ENCODE peak calls at places on chromosomes 4 and X, in six cellular contexts. I is IMR-90, X is cardiac fibroblast, T is heart right ventricle, V is fibroblast of pulmonary artery, P is fibroblast of lung. S is an unnamed sample.

GRCh38 chrX:54776987-54777672 is 20.9 kb downstream of the ITIH6 start:
- DNase-seq in I (no peak), X (no peak), T (no peak), V (no peak), P (no peak), S (no peak)

GRCh38 chr4:52864816-52865215 is 2.7 kb downstream of the RASL11B start:
- DNase-seq in I (peak), X (peak), T (no peak), V (peak), P (peak), S (no peak)

GRCh38 chr4:3290476-3290875 is 2.3 kb upstream of the RGS12 start:
- DNase-seq in I (no peak), X (no peak), T (no peak), V (no peak), P (no peak), S (no peak)

GRCh38 chr4:59597536-59598232 is 1602.4 kb upstream of the ADGRL3 start:
- DNase-seq in I (no peak), X (no peak), T (no peak), V (no peak), P (no peak), S (no peak)

GRCh38 chr4:99404595-99405287 is 30.4 kb downstream of the ADH7 start:
- DNase-seq in I (peak), X (peak), T (no peak), V (peak), P (peak), S (no peak)

GRCh38 chr4:62053974-62054373 is 853.8 kb downstream of the ADGRL3 start:
- DNase-seq in I (no peak), X (no peak), T (no peak), V (no peak), P (no peak), S (no peak)

GRCh38 chr4:40333921-40334352 is 1.2 kb upstream of the CHRNA9 start:
- DNase-seq in I (peak), X (peak), T (no peak), V (peak), P (peak), S (no peak)

GRCh38 chrX:2693526-2694002 is 2.5 kb downstream of the CD99 start:
- DNase-seq in I (no peak), X (no peak), T (no peak), V (no peak), P (no peak), S (no peak)

GRCh38 chrX:15236146-15236545 is 33.7 kb downstream of the ASB9 start:
- DNase-seq in I (no peak), X (no peak), T (no peak), V (no peak), P (no peak), S (no peak)

GRCh38 chr4:656651-657337 is 17.3 kb downstream of the ATP5ME start:
- DNase-seq in I (no peak), X (no peak), T (no peak), V (no peak), P (no peak), S (no peak)

GRCh38 chr4:67437974-67438713 is 107.2 kb downstream of the CENPC start:
- DNase-seq in I (peak), X (peak), T (no peak), V (peak), P (peak), S (no peak)

GRCh38 chrX:103356023-103356798 is at the start of gene TCEAL9:
- DNase-seq in I (peak), X (peak), T (peak), V (peak), P (peak), S (peak)

GRCh38 chrX:49840679-49841078 is 11.6 kb downstream of the PAGE4 start:
- DNase-seq in I (peak), X (peak), T (peak), V (peak), P (peak), S (peak)

GRCh38 chrX:23752740-23753435 is 9.8 kb upstream of the ACOT9 start:
- DNase-seq in I (peak), X (peak), T (no peak), V (peak), P (peak), S (no peak)

GRCh38 chr4:152640058-152640921 is 39.5 kb downstream of the TMEM154 start:
- DNase-seq in I (peak), X (peak), T (no peak), V (peak), P (peak), S (no peak)

GRCh38 chr4:141686146-141686775 is 49.9 kb downstream of the IL15 start:
- DNase-seq in I (peak), X (peak), T (no peak), V (peak), P (peak), S (no peak)

GRCh38 chr4:140135529-140136021 is 18.4 kb downstream of the MAML3 start:
- DNase-seq in I (no peak), X (peak), T (peak), V (peak), P (peak), S (no peak)

GRCh38 chrX:38627683-38628082 is 66.3 kb downstream of the TSPAN7 start:
- DNase-seq in I (peak), X (peak), T (no peak), V (peak), P (peak), S (no peak)

GRCh38 chr4:127642169-127642568 is 9.4 kb downstream of the INTU start:
- DNase-seq in I (peak), X (no peak), T (no peak), V (no peak), P (peak), S (no peak)

GRCh38 chr4:26173619-26174018 is 147.2 kb upstream of the RBPJ start:
- DNase-seq in I (peak), X (no peak), T (no peak), V (no peak), P (peak), S (peak)

GRCh38 chr4:186481998-186482790 is 73.2 kb downstream of the MTNR1A start:
- DNase-seq in I (no peak), X (no peak), T (no peak), V (no peak), P (no peak), S (no peak)

GRCh38 chrX:91434351-91435168 is at the start of gene PABPC5:
- DNase-seq in I (peak), X (peak), T (peak), V (peak), P (peak), S (peak)

GRCh38 chr4:40621229-40621591 is 8.5 kb downstream of the RBM47 start:
- DNase-seq in I (no peak), X (no peak), T (no peak), V (no peak), P (no peak), S (no peak)

GRCh38 chr4:182778222-182778982 is 138.8 kb downstream of the DCTD start:
- DNase-seq in I (peak), X (no peak), T (no peak), V (no peak), P (no peak), S (no peak)

GRCh38 chr4:79141530-79141929 is 184.3 kb downstream of the NAA11 start:
- DNase-seq in I (peak), X (peak), T (no peak), V (peak), P (peak), S (no peak)

GRCh38 chrX:45164021-45164621 is 36.6 kb downstream of the DIPK2B start:
- DNase-seq in I (no peak), X (peak), T (peak), V (peak), P (peak), S (peak)

GRCh38 chr4:20723019-20723418 is 22.8 kb downstream of the PACRGL start:
- DNase-seq in I (no peak), X (peak), T (no peak), V (no peak), P (no peak), S (no peak)

GRCh38 chr4:166481739-166482138 is 608.7 kb downstream of the TLL1 start:
- DNase-seq in I (no peak), X (no peak), T (no peak), V (no peak), P (no peak), S (no peak)

GRCh38 chrX:6708041-6708440 is 173.1 kb upstream of the VCX3A start:
- DNase-seq in I (no peak), X (no peak), T (no peak), V (no peak), P (no peak), S (no peak)

GRCh38 chr4:107017681-107018321 is 18.3 kb downstream of the DKK2 start:
- DNase-seq in I (no peak), X (no peak), T (no peak), V (no peak), P (no peak), S (no peak)

GRCh38 chr4:52069566-52069965 is 18.5 kb downstream of the SPATA18 start:
- DNase-seq in I (no peak), X (no peak), T (no peak), V (no peak), P (no peak), S (no peak)

GRCh38 chr4:102420563-102421221 is 75.4 kb upstream of the SLC39A8 start:
- DNase-seq in I (peak), X (peak), T (no peak), V (no peak), P (peak), S (no peak)

GRCh38 chrX:107207089-107207488 is 678 bp downstream of the DNAAF6 start:
- DNase-seq in I (no peak), X (no peak), T (no peak), V (no peak), P (no peak), S (no peak)

GRCh38 chrX:107204063-107204605 is 2.1 kb downstream of the NUP62CL start:
- DNase-seq in I (no peak), X (no peak), T (no peak), V (no peak), P (no peak), S (peak)

GRCh38 chrX:107205770-107206696 is at the start of the genes DNAAF6 and NUP62CL:
- DNase-seq in I (no peak), X (peak), T (peak), V (peak), P (peak), S (peak)

GRCh38 chrX:107207943-107208342 is 1.5 kb downstream of the DNAAF6 start:
- DNase-seq in I (no peak), X (no peak), T (no peak), V (no peak), P (no peak), S (no peak)

DNA sequence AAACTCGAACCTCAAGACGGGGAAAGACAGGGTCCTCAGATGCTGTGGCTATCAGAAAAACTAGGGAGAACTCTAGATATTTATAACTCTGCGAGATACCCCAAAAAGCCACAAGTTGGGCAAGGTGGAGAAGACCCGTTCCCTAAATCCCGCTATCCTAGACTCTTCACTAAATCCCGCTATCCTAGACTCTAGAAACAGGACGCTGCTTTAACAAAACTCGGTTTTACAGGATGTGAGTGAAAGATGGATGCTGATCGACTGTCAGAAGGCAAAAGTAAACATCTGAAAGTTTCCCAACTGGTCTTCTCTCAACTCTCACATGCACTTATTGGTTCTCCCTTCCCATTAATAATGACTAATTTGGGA is 270 bp downstream of the DNAAF6 start:
- DNase-seq in I (no peak), X (no peak), T (no peak), V (no peak), P (no peak), S (no peak)
- H3K4me3 ChIP-seq in I (no peak), X (no peak), T (no peak), V (no peak), P (peak), S (no peak)

GRCh38 chrX:17531500-17531899 is 156.5 kb downstream of the NHS start:
- DNase-seq in I (no peak), X (no peak), T (no peak), V (no peak), P (no peak), S (no peak)

GRCh38 chrX:17537652-17538301 is 162.8 kb downstream of the NHS start:
- DNase-seq in I (no peak), X (no peak), T (no peak), V (no peak), P (no peak), S (no peak)

GRCh38 chrX:17529349-17529748 is 154.3 kb downstream of the NHS start:
- DNase-seq in I (no peak), X (no peak), T (no peak), V (no peak), P (no peak), S (no peak)

GRCh38 chrX:17535229-17535628 is 160.2 kb downstream of the NHS start:
- DNase-seq in I (peak), X (peak), T (peak), V (peak), P (peak), S (no peak)
- TF ChIP-seq CTCF in I (peak), X (peak), T (peak), V (peak), P (peak), S (peak)

GRCh38 chrX:115679460-115679859 is 118.5 kb downstream of the PLS3 start:
- DNase-seq in I (peak), X (peak), T (no peak), V (peak), P (peak), S (no peak)
- H3K4me3 ChIP-seq in I (no peak), X (no peak), T (no peak), V (no peak), P (no peak), S (no peak)

GRCh38 chr4:27861381-27861787 is 1000.7 kb downstream of the STIM2 start:
- DNase-seq in I (peak), X (peak), T (peak), V (peak), P (peak), S (no peak)
- TF ChIP-seq CTCF in I (peak), X (peak), T (peak), V (peak), P (peak), S (no peak)

GRCh38 chr4:162681212-162681611 is 485.5 kb downstream of the NAF1 start:
- DNase-seq in I (no peak), X (no peak), T (no peak), V (no peak), P (no peak), S (no peak)
- H3K4me3 ChIP-seq in I (no peak), X (no peak), T (no peak), V (no peak), P (no peak), S (no peak)

GRCh38 chr4:147811878-147812277 is 80.0 kb downstream of the ARHGAP10 start:
- DNase-seq in I (no peak), X (no peak), T (no peak), V (no peak), P (no peak), S (no peak)

GRCh38 chr4:147814334-147814733 is 82.4 kb downstream of the ARHGAP10 start:
- DNase-seq in I (no peak), X (no peak), T (no peak), V (no peak), P (no peak), S (no peak)

GRCh38 chr4:147816382-147817254 is 84.7 kb downstream of the ARHGAP10 start:
- DNase-seq in I (no peak), X (no peak), T (peak), V (no peak), P (no peak), S (no peak)

GRCh38 chr4:147815741-147816140 is 83.9 kb downstream of the ARHGAP10 start:
- DNase-seq in I (no peak), X (no peak), T (no peak), V (no peak), P (no peak), S (no peak)

DNA sequence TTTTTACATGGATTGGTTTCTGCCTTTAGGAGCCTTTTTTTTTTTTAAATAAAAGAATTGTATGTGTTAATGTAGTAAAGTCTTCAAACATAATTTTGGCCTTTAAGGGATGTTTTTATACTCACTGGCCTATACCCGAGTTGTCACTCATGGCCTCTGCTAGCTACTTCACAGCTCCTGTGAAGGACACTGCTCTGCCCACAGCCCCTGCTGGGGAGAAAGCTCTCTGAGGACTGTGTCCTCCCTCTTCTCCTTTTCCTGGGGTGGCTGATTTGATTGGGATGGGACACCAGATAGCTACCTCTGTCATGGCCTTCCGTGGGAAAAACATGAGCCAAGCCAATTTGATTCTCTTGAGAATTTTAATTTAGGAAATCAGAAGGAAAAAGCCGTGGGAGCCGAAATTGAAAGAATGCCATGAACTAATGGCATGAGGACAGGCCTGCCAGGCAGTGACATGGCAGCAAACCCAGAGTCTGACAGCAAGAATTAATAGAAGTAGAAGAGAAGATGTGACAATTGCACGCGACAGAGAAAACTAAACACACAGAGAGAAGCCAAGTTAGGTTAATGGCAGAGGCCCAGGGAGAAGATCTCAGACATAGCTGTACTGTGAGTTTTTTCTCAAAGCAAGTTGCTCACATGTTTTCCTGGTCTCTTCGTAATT is 81.4 kb downstream of the ARHGAP10 start:
- DNase-seq in I (no peak), X (no peak), T (no peak), V (no peak), P (no peak), S (no peak)
- TF ChIP-seq CTCF in I (no peak), X (no peak), T (peak), V (no peak), P (no peak), S (no peak)

GRCh38 chr4:82432596-82432995 is 2.2 kb downstream of the ENOPH1 start:
- DNase-seq in I (no peak), X (no peak), T (no peak), V (no peak), P (no peak), S (no peak)
- H3K4me3 ChIP-seq in I (no peak), X (no peak), T (no peak), V (no peak), P (no peak), S (no peak)

GRCh38 chr4:85127653-85128052 is 161.2 kb upstream of the WDFY3 start:
- DNase-seq in I (no peak), X (peak), T (no peak), V (peak), P (peak), S (peak)
- TF ChIP-seq CTCF in I (peak), X (peak), T (peak), V (peak), P (peak), S (peak)

DNA sequence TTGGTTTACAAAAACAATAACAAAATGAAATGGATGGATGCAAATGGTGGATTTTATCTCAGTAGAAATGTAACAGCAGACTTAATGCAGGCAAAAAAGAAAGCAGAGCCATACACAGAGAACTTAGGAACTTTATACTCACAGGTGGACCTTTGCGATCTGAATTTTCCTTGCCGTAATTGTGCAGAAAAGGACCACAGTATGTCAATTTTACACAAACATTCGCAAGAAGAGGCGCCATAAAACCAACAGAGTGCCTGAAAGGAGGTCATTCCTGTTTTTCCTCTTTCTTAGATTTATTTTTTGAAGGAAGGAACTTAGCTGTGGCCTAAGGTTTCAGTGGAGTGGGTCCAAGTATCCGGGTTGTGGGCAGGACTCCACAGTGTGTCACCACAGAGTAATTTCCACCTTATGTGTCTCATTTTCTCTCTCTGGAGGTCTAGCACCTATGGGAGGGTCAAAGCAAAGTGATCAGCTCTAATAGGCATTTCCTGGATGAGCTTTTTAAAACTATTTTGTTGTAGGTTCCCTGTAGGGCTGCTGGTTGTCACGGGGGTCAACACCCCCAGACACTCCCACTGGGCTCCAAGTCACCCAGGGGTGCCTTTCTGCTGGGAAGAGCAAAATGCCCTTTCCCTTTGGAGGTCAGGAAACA is 24.7 kb upstream of the PBDC1 start:
- DNase-seq in I (peak), X (peak), T (peak), V (peak), P (peak), S (no peak)
- H3K4me3 ChIP-seq in I (no peak), X (no peak), T (no peak), V (no peak), P (peak), S (peak)